ENCODE peak calls at places on chromosomes 3 and 15, in nine cellular contexts. O is brain microvascular endothelial cell, P is thyroid gland, M is RWPE1, A is pancreas, V is colonic mucosa, I is gastrocnemius medialis, K is astrocyte of the spinal cord, U is epithelial cell of esophagus. C is an unnamed sample.

GRCh38 chr3:196684548-196685407 is 27.3 kb downstream of the CEP19 start:
- DNase-seq in V (peak), P (peak), A (peak), U (peak), M (peak), K (peak), O (peak), I (peak), C (peak)

GRCh38 chr3:123489400-123490004 is 40.6 kb upstream of the ADCY5 start:
- DNase-seq in K (peak), P (peak), V (peak), M (peak), U (peak), I (peak), O (peak), A (peak), C (peak)

GRCh38 chr3:187368251-187368733 is at the start of gene RTP4:
- DNase-seq in I (no peak), U (peak), K (peak), M (peak), V (peak), A (no peak), O (no peak), P (peak), C (peak)

GRCh38 chr3:18223591-18224338 is 201.4 kb downstream of the SATB1 start:
- DNase-seq in M (no peak), I (no peak), V (no peak), A (no peak), O (no peak), U (no peak), K (no peak), P (no peak), C (no peak)

GRCh38 chr3:171781711-171782127 is 28.6 kb downstream of the PLD1 start:
- DNase-seq in P (no peak), O (no peak), A (no peak), K (peak), I (no peak), U (peak), M (no peak), V (no peak), C (no peak)

GRCh38 chr3:42012935-42013651 is 51.2 kb upstream of the ULK4 start:
- DNase-seq in V (peak), A (peak), U (peak), P (peak), O (no peak), K (peak), I (peak), M (peak), C (peak)

GRCh38 chr3:126553284-126553811 is 5.4 kb downstream of the C3orf22 start:
- DNase-seq in O (no peak), U (no peak), K (no peak), I (no peak), P (no peak), M (no peak), V (peak), A (no peak), C (no peak)

GRCh38 chr3:186298876-186299275 is 63.2 kb downstream of the DGKG start:
- DNase-seq in M (no peak), U (peak), O (no peak), I (no peak), P (no peak), A (no peak), K (no peak), V (no peak), C (peak)

GRCh38 chr15:74264081-74264501 is 28.0 kb downstream of the CCDC33 start:
- DNase-seq in I (no peak), V (no peak), A (no peak), K (no peak), P (no peak), U (no peak), M (no peak), O (no peak), C (no peak)

GRCh38 chr15:34850121-34850520 is 54.8 kb upstream of the ACTC1 start:
- DNase-seq in V (no peak), M (no peak), K (no peak), O (no peak), P (no peak), A (no peak), U (no peak), I (no peak), C (peak)

GRCh38 chr3:135739755-135740154 is 225.8 kb upstream of the PPP2R3A start:
- DNase-seq in K (no peak), M (no peak), A (no peak), O (no peak), P (no peak), V (no peak), U (no peak), I (no peak), C (no peak)

GRCh38 chr3:121995190-121996137 is 26.6 kb downstream of the ILDR1 start:
- DNase-seq in V (peak), K (peak), A (peak), I (no peak), O (peak), P (peak), M (peak), U (peak), C (peak)

GRCh38 chr3:152737021-152737908 is 97.7 kb upstream of the P2RY1 start:
- DNase-seq in A (no peak), I (no peak), P (peak), O (peak), V (no peak), M (peak), K (peak), U (peak), C (peak)

GRCh38 chr3:26505399-26505798 is 117.2 kb upstream of the LRRC3B start:
- DNase-seq in M (no peak), I (no peak), A (no peak), K (no peak), V (no peak), P (no peak), U (no peak), O (no peak), C (no peak)

GRCh38 chr3:178385280-178385952 is 150.8 kb upstream of the KCNMB2 start:
- DNase-seq in M (peak), I (no peak), V (peak), P (peak), U (peak), A (peak), K (peak), O (peak), C (peak)

GRCh38 chr3:86840814-86841213 is 150.1 kb downstream of the VGLL3 start:
- DNase-seq in O (no peak), U (no peak), A (no peak), K (no peak), I (no peak), P (no peak), V (no peak), M (no peak), C (no peak)

GRCh38 chr3:126415661-126416591 is 21.2 kb downstream of the CFAP100 start:
- DNase-seq in P (no peak), U (no peak), V (no peak), O (no peak), A (no peak), K (no peak), M (no peak), I (no peak), C (no peak)

GRCh38 chr3:177062052-177062732 is 135.1 kb downstream of the TBL1XR1 start:
- DNase-seq in P (no peak), I (no peak), U (no peak), K (no peak), A (no peak), V (no peak), M (no peak), O (no peak), C (peak)

GRCh38 chr15:101187820-101188516 is 63.9 kb downstream of the CHSY1 start:
- DNase-seq in A (no peak), U (no peak), V (no peak), O (peak), I (no peak), P (no peak), M (no peak), K (peak), C (no peak)

GRCh38 chr15:58510715-58511465 is 79.1 kb downstream of the LIPC start:
- DNase-seq in K (no peak), M (no peak), O (peak), P (no peak), I (no peak), V (no peak), A (no peak), U (peak), C (no peak)

GRCh38 chr15:100767002-100767825 is 112.4 kb upstream of the ALDH1A3 start:
- DNase-seq in O (no peak), M (no peak), U (no peak), K (no peak), V (no peak), P (no peak), I (no peak), A (no peak), C (no peak)

GRCh38 chr15:99987701-99988100 is 254.5 kb upstream of the LYSMD4 start:
- DNase-seq in K (no peak), O (no peak), A (no peak), U (no peak), I (no peak), V (no peak), P (no peak), M (no peak), C (no peak)

GRCh38 chr15:60798821-60799220 is 319.9 kb upstream of the ICE2 start:
- DNase-seq in V (no peak), M (peak), U (peak), K (peak), P (no peak), I (no peak), A (no peak), O (peak), C (peak)

GRCh38 chr15:60423540-60423939 is 25.8 kb upstream of the ANXA2 start:
- DNase-seq in K (peak), A (no peak), M (peak), I (no peak), O (peak), U (peak), V (no peak), P (peak), C (peak)

GRCh38 chr3:2661078-2661477 is 449.1 kb downstream of the IL5RA start:
- DNase-seq in P (no peak), U (no peak), V (no peak), I (no peak), O (no peak), A (no peak), K (no peak), M (no peak), C (no peak)

GRCh38 chr15:88744548-88745020 is 58.7 kb upstream of the ACAN start:
- DNase-seq in U (no peak), V (no peak), K (no peak), A (no peak), O (peak), M (no peak), I (no peak), P (no peak), C (no peak)

GRCh38 chr3:26308454-26308853 is 314.1 kb upstream of the LRRC3B start:
- DNase-seq in M (no peak), U (no peak), I (no peak), K (no peak), V (no peak), A (no peak), P (no peak), O (no peak), C (no peak)

GRCh38 chr3:15313461-15313860 is 18.9 kb downstream of the SH3BP5 start:
- DNase-seq in A (no peak), P (peak), M (no peak), U (no peak), I (no peak), O (no peak), K (no peak), V (no peak), C (no peak)

DNA sequence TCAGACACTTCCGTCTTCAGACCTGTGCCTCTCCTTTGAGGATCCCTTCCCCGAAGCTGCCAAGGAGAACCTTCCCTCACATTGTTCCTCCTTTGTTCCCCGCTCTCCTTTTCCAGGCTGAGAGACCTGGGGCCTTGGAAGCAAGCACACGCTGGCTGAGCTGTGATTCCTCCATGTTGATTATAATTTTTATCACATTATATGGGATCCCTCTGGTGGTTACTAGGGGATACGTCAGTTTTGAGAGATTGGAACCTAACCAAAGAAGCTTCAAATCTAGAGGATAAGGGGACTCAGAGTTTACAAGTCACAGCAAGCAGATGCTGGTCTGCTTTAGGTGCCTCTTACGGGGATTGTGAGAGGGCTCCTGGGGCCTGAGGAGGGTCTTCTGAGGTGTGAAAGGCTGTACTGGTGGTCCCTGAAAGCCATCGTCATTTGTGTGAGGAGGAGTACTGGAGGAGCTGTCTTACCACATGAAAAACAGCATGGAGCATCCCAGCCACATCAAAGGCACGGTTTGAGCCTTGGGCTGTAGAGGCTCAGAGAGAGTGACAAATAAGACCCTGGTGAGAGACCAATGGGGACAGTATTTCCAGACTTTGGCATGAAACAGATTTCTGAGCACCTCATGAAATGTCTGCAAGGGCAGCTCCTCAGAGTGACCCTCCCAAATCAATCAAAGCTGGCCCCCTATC is 760.1 kb upstream of the CFAP20DC start:
- DNase-seq in U (peak), V (no peak), I (no peak), M (peak), O (peak), A (no peak), P (no peak), K (peak), C (peak)
- TF ChIP-seq CTCF in U (peak), V (peak), I (no peak), M (no peak), O (peak), A (no peak), P (no peak), K (peak), C (peak)

GRCh38 chr3:49158108-49158709 is 7.9 kb downstream of the CCDC71 start:
- DNase-seq in P (peak), M (no peak), K (no peak), V (peak), U (peak), A (peak), I (no peak), O (no peak), C (peak)
- TF ChIP-seq CTCF in P (peak), M (peak), K (no peak), V (peak), U (peak), A (no peak), I (peak), O (peak), C (peak)

GRCh38 chr15:85604194-85604593 is 190.5 kb downstream of the KLHL25 start:
- DNase-seq in P (no peak), M (no peak), K (no peak), A (no peak), U (no peak), V (no peak), I (no peak), O (no peak), C (no peak)
- TF ChIP-seq CTCF in P (no peak), M (no peak), K (no peak), A (no peak), U (no peak), V (no peak), I (no peak), O (no peak), C (no peak)

DNA sequence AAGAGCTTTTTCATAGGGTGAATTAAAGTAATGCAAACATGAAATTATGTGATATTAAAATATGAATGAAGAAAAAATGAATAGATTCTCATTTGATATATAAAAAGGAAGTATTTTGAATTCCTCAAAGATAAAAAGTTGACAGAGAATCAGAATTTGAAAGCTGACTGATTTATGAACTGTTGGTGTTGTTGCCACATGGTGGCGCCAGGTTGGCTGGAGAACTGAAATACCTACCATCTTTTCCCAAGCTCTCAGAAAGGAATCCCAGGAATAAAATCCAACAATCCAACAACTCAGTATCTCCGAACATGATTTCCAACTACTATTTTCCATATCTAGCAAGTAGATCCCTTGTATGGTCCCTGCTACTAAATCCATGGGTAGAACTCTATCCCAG is 3.1 kb downstream of the MYRIP start:
- DNase-seq in P (peak), I (no peak), U (peak), O (no peak), M (no peak), V (peak), K (no peak), A (peak), C (peak)
- TF ChIP-seq CTCF in P (peak), I (no peak), U (peak), O (peak), M (peak), V (peak), K (peak), A (peak), C (peak)

DNA sequence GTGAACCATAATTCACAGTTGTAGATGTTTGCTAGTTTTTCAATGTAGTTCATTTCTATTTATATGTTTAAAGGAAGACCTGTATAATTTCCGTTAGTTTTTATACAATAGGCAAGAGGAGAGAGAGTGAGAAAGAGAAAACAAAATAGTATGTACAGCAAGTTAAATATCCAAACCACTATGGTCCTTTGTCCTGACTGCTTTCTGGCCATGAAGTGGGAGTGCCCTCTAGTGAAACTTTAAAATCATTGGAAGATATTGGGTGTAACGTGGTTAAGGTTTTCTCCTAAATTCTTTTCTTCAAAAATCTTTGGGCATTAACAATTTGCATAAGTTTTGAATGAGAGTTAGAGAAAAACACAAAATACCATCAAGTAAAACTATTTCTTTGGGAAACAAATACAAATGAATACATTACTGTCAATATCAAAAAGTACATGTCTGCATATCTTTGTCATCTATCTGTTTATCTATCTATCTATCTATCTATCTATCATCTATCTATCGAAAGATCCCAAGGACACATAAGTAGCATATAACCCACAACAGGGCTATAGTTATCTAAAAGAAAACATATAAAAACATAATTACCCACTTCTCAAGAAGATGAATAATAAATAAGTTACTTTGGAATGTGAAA is 534.6 kb upstream of the ATP11B start:
- DNase-seq in V (no peak), U (peak), A (no peak), P (no peak), K (peak), O (no peak), M (peak), I (no peak), C (peak)
- TF ChIP-seq CTCF in V (peak), U (peak), A (no peak), P (peak), K (peak), O (peak), M (peak), I (no peak), C (peak)

DNA sequence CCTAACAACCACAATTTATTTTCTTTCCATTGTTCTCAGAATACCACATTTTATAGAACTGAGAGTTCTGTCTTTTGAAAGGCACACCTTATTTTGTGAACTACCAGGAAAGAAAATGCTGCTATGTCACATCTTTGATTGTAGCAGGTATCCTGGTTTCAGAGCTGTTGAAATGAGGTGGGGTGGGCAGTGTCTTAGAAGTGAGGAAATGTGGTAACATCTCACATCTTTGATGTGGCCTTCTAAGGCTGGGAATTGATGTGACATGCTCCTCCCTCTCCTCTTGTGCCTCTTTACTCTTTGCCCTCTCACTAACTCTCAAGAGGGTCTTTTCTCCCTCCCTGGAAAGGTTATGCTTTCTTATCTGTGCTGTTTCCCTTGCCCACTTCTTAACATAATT is 23.8 kb upstream of the SPTSSB start:
- DNase-seq in M (no peak), P (no peak), K (no peak), O (no peak), V (no peak), I (no peak), U (no peak), A (no peak), C (no peak)
- TF ChIP-seq CTCF in M (no peak), P (no peak), K (no peak), O (no peak), V (no peak), I (no peak), U (no peak), A (no peak), C (no peak)

GRCh38 chr3:68893600-68894239 is 38.6 kb downstream of the TAFA4 start:
- DNase-seq in U (peak), K (peak), I (no peak), V (no peak), P (no peak), M (peak), A (no peak), O (peak), C (peak)
- TF ChIP-seq CTCF in U (peak), K (peak), I (peak), V (peak), P (peak), M (peak), A (peak), O (no peak), C (peak)